ENCODE peak calls at places on chromosomes 13 and 19, in seven cellular contexts. T is body of pancreas, P is astrocyte of the cerebellum, W is fibroblast of pulmonary artery, O is left ventricle myocardium inferior, L is choroid plexus epithelial cell, J is stomach. U is an unnamed sample.

GRCh38 chr13:85910962-85911361 is 111.7 kb upstream of the SLITRK6 start:
- DNase-seq in L (no peak), T (no peak), O (no peak), P (no peak), J (no peak), W (no peak), U (no peak)

GRCh38 chr13:66915596-66916185 is 314.4 kb downstream of the PCDH9 start:
- DNase-seq in T (no peak), W (peak), L (peak), J (no peak), O (no peak), P (no peak), U (no peak)

GRCh38 chr13:61880576-61881283 is 465.1 kb upstream of the PCDH20 start:
- DNase-seq in J (peak), W (peak), O (no peak), L (peak), P (no peak), T (peak), U (no peak)

GRCh38 chr13:71964491-71965108 is 97.6 kb upstream of the DACH1 start:
- DNase-seq in P (no peak), T (no peak), W (no peak), J (no peak), O (no peak), L (no peak), U (no peak)

GRCh38 chr13:93689333-93689732 is 462.7 kb downstream of the GPC6 start:
- DNase-seq in T (no peak), O (no peak), W (no peak), J (no peak), L (no peak), P (no peak), U (no peak)

GRCh38 chr13:100209857-100210580 is 121.1 kb downstream of the PCCA start:
- DNase-seq in P (peak), T (no peak), J (no peak), L (peak), W (peak), O (no peak), U (no peak)

GRCh38 chr13:27968316-27969072 is 621 bp downstream of the CDX2 start:
- DNase-seq in O (no peak), J (peak), W (no peak), P (no peak), T (no peak), L (no peak), U (no peak)

GRCh38 chr13:113110048-113110851 is 4.7 kb downstream of the F7 start:
- DNase-seq in W (no peak), P (no peak), L (peak), J (no peak), T (no peak), O (no peak), U (no peak)

GRCh38 chr13:28865951-28866350 is 45.8 kb downstream of the MTUS2 start:
- DNase-seq in T (no peak), J (no peak), P (no peak), L (no peak), O (no peak), W (no peak), U (no peak)

GRCh38 chr13:90696254-90696653 is 651.2 kb upstream of the MIR17HG start:
- DNase-seq in P (peak), J (no peak), T (no peak), W (peak), L (peak), O (no peak), U (no peak)

GRCh38 chr19:35316560-35316959 is 12.4 kb upstream of the CD22 start:
- DNase-seq in J (no peak), W (no peak), O (no peak), T (no peak), L (no peak), P (no peak), U (no peak)

GRCh38 chr19:48121909-48122371 is 11.3 kb upstream of the PLA2G4C start:
- DNase-seq in W (peak), J (no peak), L (peak), O (no peak), T (no peak), P (no peak), U (no peak)

GRCh38 chr19:48127561-48127960 is 16.9 kb upstream of the PLA2G4C start:
- DNase-seq in O (no peak), P (no peak), W (no peak), J (no peak), T (no peak), L (no peak), U (no peak)

GRCh38 chr19:48122421-48122820 is 11.8 kb upstream of the PLA2G4C start:
- DNase-seq in T (no peak), L (no peak), P (no peak), O (no peak), J (no peak), W (no peak), U (no peak)

GRCh38 chr19:48121066-48121465 is 10.4 kb upstream of the PLA2G4C start:
- DNase-seq in J (no peak), P (no peak), L (no peak), T (no peak), O (no peak), W (no peak), U (no peak)

DNA sequence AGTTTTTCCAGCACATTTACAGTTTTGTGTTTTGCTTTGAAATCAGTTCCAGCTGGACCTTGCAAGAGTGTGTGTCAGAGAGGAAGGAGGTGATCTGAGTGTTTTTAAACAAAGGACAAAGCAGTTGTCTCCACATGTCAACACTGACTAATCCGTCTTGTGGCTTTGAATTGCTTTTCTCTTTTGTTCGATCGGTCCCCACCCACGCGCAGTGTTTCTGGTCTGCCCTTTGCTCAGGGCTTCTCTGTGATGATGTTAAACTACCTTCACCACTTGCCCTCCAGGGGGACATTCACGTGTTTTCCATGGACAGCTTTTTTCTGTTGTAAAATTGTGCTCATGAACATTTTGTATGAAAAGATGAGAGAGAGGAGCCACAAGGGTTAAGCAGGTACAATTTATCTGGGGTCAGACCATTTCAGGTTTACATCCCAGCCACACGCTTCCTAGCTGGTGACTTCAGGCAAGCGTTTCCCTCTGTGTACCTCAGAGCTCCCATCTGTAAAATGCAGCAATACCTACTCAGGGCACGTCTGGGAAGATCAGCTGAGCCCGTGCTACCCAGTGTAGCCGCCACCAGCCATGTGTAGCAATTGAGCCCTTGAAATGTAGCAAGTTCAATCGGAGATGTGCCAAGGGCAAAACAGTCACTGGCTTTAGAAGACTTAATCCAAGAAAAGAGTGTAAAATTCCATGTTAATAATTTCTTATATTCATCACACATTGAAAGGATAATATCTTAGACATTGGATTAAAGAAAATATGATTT is 13.5 kb upstream of the PLA2G4C start:
- DNase-seq in L (peak), O (no peak), W (peak), J (no peak), P (peak), T (no peak), U (peak)
- TF ChIP-seq CTCF in L (peak), O (no peak), W (peak), J (no peak), P (peak), T (no peak), U (peak)

GRCh38 chr13:32262165-32262564 is 53.0 kb downstream of the ZAR1L start:
- DNase-seq in P (no peak), L (no peak), O (no peak), T (no peak), J (no peak), W (no peak), U (no peak)

GRCh38 chr13:32256243-32256642 is 58.9 kb downstream of the ZAR1L start:
- DNase-seq in J (no peak), T (no peak), L (no peak), W (no peak), P (no peak), O (no peak), U (no peak)

GRCh38 chr13:32261567-32261966 is 53.6 kb downstream of the ZAR1L start:
- DNase-seq in P (peak), T (peak), L (peak), W (peak), J (peak), O (peak), U (peak)

GRCh38 chr13:32257649-32258048 is 57.5 kb downstream of the ZAR1L start:
- DNase-seq in W (no peak), T (no peak), L (no peak), J (no peak), O (no peak), P (no peak), U (no peak)

DNA sequence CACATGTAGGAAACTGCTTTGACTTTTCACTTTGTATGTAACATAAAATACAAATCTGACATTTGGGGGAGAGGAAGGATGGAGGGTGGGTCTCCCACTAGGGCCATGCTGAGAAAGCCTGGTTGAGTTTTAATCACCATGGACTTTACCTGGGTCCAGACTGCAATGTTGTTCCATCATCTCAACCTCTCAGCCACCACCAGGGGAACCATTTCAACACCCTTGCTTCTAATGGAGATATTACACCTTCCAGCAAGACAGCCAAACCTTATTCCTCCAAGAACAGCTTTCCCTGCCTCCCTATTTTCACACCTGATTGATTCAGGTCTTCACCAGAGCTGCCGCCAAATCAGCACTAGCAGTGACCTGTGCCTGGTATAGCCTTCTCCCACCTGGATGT is 56.0 kb downstream of the ZAR1L start:
- DNase-seq in J (no peak), O (no peak), T (no peak), W (no peak), L (no peak), P (no peak), U (no peak)
- H3K4me3 ChIP-seq in J (no peak), O (no peak), T (no peak), W (no peak), L (no peak), P (no peak), U (no peak)

GRCh38 chr13:26558074-26558805 is 757 bp downstream of the WASF3 start:
- DNase-seq in L (peak), T (no peak), W (peak), P (no peak), J (no peak), O (peak), U (no peak)
- TF ChIP-seq CTCF in L (no peak), T (no peak), W (no peak), P (no peak), J (no peak), O (no peak), U (no peak)

GRCh38 chr13:41137241-41137640 is 4.6 kb upstream of the KBTBD6 start:
- DNase-seq in J (no peak), T (no peak), W (no peak), O (no peak), L (no peak), P (no peak), U (no peak)
- H3K4me3 ChIP-seq in J (no peak), T (no peak), W (no peak), O (no peak), L (no peak), P (no peak), U (no peak)